ENCODE peak calls at places on chromosomes 5 and 9, in four cellular contexts. W is upper lobe of left lung, Z is neural progenitor cell, O is lower lobe of right lung. L is an unnamed sample.
A peak's percentile ranks its signal among the peaks of the same experiment; 100 is the strongest.

GRCh38 chr5:180557201-180557809 is 34.0 kb downstream of the SCGB3A1 start:
- DNase-seq in W (no peak), O (no peak), Z (no peak), L (no peak)

GRCh38 chr9:136947955-136948510 is 3.0 kb downstream of the C8G start:
- DNase-seq in W (peak; percentile 72), Z (peak; percentile 74), O (no peak), L (no peak)

GRCh38 chr9:119689879-119690278 is 320.6 kb upstream of the BRINP1 start:
- DNase-seq in W (no peak), O (no peak), Z (peak; percentile 63), L (no peak)

GRCh38 chr5:171582849-171583248 is 163.4 kb downstream of the FGF18 start:
- DNase-seq in W (no peak), Z (no peak), O (no peak), L (peak; percentile 34)

GRCh38 chr5:34035732-34036131 is 7.3 kb downstream of the C1QTNF3 start:
- DNase-seq in W (no peak), Z (no peak), O (no peak), L (no peak)

GRCh38 chr5:9324348-9325056 is 221.4 kb downstream of the SEMA5A start:
- DNase-seq in Z (no peak), W (no peak), O (no peak), L (no peak)

GRCh38 chr5:25027016-25027415 is 382.2 kb upstream of the CDH10 start:
- DNase-seq in W (no peak), Z (no peak), O (no peak), L (no peak)

GRCh38 chr9:108521063-108521462 is 334.7 kb downstream of the ACTL7B start:
- DNase-seq in Z (no peak), W (no peak), O (no peak), L (no peak)

GRCh38 chr5:145465487-145466263 is 369.5 kb downstream of the PRELID2 start:
- DNase-seq in Z (no peak), W (no peak), O (no peak), L (no peak)

GRCh38 chr5:181114844-181115778 is 15.9 kb downstream of the OR2V1 start:
- DNase-seq in O (no peak), Z (peak; percentile 52), W (peak; percentile 6), L (no peak)

GRCh38 chr9:16671591-16672137 is 198.8 kb downstream of the BNC2 start:
- DNase-seq in W (no peak), O (no peak), Z (no peak), L (no peak)

GRCh38 chr9:118522093-118523028 is 818.2 kb downstream of the TLR4 start:
- DNase-seq in W (peak; percentile 23), Z (peak; percentile 84), O (peak; percentile 25), L (no peak)

GRCh38 chr5:55935371-55935770 is 59.4 kb downstream of the IL6ST start:
- DNase-seq in Z (no peak), O (no peak), W (no peak), L (no peak)

GRCh38 chr5:502325-503079 is 21.7 kb downstream of the SLC9A3 start:
- DNase-seq in Z (no peak), O (no peak), W (no peak), L (no peak)

GRCh38 chr9:4741365-4742031 is 496 bp upstream of the AK3 start:
- DNase-seq in W (peak; percentile 43), O (no peak), Z (no peak), L (no peak)

GRCh38 chr5:59158165-59158564 is 575.3 kb downstream of the RAB3C start:
- DNase-seq in W (no peak), Z (no peak), O (no peak), L (no peak)

GRCh38 chr9:33813712-33814641 is 3.0 kb upstream of the UBE2R2 start:
- DNase-seq in Z (peak; percentile 33), W (no peak), O (no peak), L (no peak)

GRCh38 chr9:16794871-16795639 is 75.4 kb downstream of the BNC2 start:
- DNase-seq in O (no peak), W (no peak), Z (no peak), L (no peak)

GRCh38 chr9:127161081-127161621 is 38.7 kb upstream of the ANGPTL2 start:
- DNase-seq in O (no peak), Z (no peak), W (no peak), L (peak; percentile 49)

GRCh38 chr9:80797841-80798688 is 891.3 kb downstream of the TLE1 start:
- DNase-seq in W (no peak), Z (peak; percentile 16), O (no peak), L (no peak)

GRCh38 chr9:129809346-129809745 is 6.4 kb downstream of the TOR1B start:
- DNase-seq in O (no peak), Z (no peak), W (no peak), L (no peak)

GRCh38 chr5:113378081-113378480 is 56.7 kb downstream of the TSSK1B start:
- DNase-seq in O (no peak), W (no peak), Z (no peak), L (no peak)

GRCh38 chr5:56833325-56833724 is 18.0 kb downstream of the MAP3K1 start:
- DNase-seq in Z (no peak), O (no peak), W (no peak), L (no peak)

GRCh38 chr9:19999491-20000057 is 210.7 kb upstream of the SLC24A2 start:
- DNase-seq in W (no peak), O (no peak), Z (no peak), L (no peak)

GRCh38 chr9:96686638-96687335 is 31.7 kb upstream of the PRXL2C start:
- DNase-seq in W (peak; percentile 82), O (peak; percentile 90), Z (peak; percentile 71), L (peak; percentile 74)
- TF ChIP-seq CTCF in W (peak; percentile 26), O (peak; percentile 57), Z (peak; percentile 59), L (peak; percentile 71)

GRCh38 chr9:9917400-9917799 is 695.4 kb downstream of the PTPRD start:
- DNase-seq in W (no peak), O (no peak), Z (no peak), L (no peak)

GRCh38 chr9:9913276-9913832 is 699.4 kb downstream of the PTPRD start:
- DNase-seq in O (no peak), Z (no peak), W (no peak), L (no peak)

GRCh38 chr9:9914174-9914573 is 698.6 kb downstream of the PTPRD start:
- DNase-seq in W (no peak), Z (peak; percentile 8), O (no peak), L (no peak)

GRCh38 chr9:9912459-9912858 is 700.3 kb downstream of the PTPRD start:
- DNase-seq in W (no peak), O (no peak), Z (peak; percentile 7), L (no peak)
- TF ChIP-seq CTCF in W (no peak), O (no peak), Z (peak; percentile 53), L (peak; percentile 70)

GRCh38 chr5:6819521-6819920 is 106.3 kb downstream of the TENT4A start:
- DNase-seq in W (no peak), O (no peak), Z (peak; percentile 65), L (no peak)
- TF ChIP-seq CTCF in W (no peak), O (no peak), Z (peak; percentile 65), L (peak; percentile 66)

GRCh38 chr9:121703014-121703734 is 51.7 kb downstream of the DAB2IP start:
- DNase-seq in O (no peak), W (no peak), Z (no peak), L (no peak)
- TF ChIP-seq CTCF in O (no peak), W (no peak), Z (peak; percentile 28), L (peak; percentile 36)

GRCh38 chr9:113409883-113410206 is 630 bp downstream of the POLE3 start:
- DNase-seq in W (peak; percentile 31), Z (no peak), O (no peak), L (peak; percentile 76)
- TF ChIP-seq CTCF in W (no peak), Z (no peak), O (no peak), L (no peak)

GRCh38 chr9:135726138-135726853 is 24.3 kb downstream of the KCNT1 start:
- DNase-seq in Z (no peak), O (no peak), W (no peak), L (no peak)
- TF ChIP-seq CTCF in Z (peak; percentile 16), O (no peak), W (no peak), L (no peak)

GRCh38 chr5:146945722-146946121 is 67.2 kb upstream of the PPP2R2B start:
- DNase-seq in Z (no peak), O (no peak), W (no peak), L (no peak)

GRCh38 chr5:146952168-146952567 is 73.6 kb upstream of the PPP2R2B start:
- DNase-seq in Z (peak; percentile 5), W (no peak), O (no peak), L (no peak)

GRCh38 chr5:146948666-146949065 is 70.1 kb upstream of the PPP2R2B start:
- DNase-seq in O (no peak), Z (no peak), W (no peak), L (no peak)

GRCh38 chr5:146944764-146945710 is 66.5 kb upstream of the PPP2R2B start:
- DNase-seq in O (no peak), Z (no peak), W (no peak), L (no peak)

GRCh38 chr5:146947181-146947941 is 68.8 kb upstream of the PPP2R2B start:
- DNase-seq in Z (peak; percentile 39), O (no peak), W (no peak), L (no peak)
- TF ChIP-seq CTCF in Z (peak; percentile 71), O (no peak), W (no peak), L (peak; percentile 68)

DNA sequence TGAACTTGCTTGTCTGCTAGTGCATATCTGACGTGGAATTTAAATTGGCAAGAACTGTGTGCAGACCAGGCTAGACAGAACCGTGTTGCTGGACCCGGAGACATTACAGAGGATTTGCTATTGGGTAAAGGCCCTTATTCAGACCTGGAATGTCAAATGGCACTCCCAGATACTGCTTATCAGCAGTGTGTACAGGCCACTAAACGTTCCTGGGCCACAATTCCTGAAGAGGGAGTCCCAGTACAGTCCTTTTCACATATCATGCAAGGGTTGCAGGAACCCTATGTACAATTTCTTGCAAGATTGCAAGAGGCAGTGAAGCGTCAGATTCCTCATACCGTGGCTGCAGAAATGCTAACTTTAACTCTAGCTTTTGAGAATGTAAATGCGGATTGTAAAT is 13.5 kb upstream of the MCCC2 start:
- DNase-seq in Z (peak; percentile 7), W (no peak), O (no peak), L (no peak)
- TF ChIP-seq CTCF in Z (no peak), W (no peak), O (no peak), L (no peak)

GRCh38 chr5:168992687-168993086 is 308.3 kb downstream of the SLIT3 start:
- DNase-seq in W (peak; percentile 28), Z (peak; percentile 59), O (no peak), L (no peak)
- TF ChIP-seq CTCF in W (no peak), Z (peak; percentile 59), O (no peak), L (peak; percentile 64)